ENCODE peak calls at places on chromosome 14, in four cellular contexts. K is transverse colon, R is heart right ventricle, I is esophagus muscularis mucosa. M is an unnamed sample.

GRCh38 chr14:43175896-43176295 is 1331.2 kb downstream of the FSCB start:
- DNase-seq in K (no peak), I (no peak), R (no peak), M (no peak)

GRCh38 chr14:104603623-104604401 is 760 bp downstream of the TMEM179 start:
- DNase-seq in I (no peak), K (no peak), R (no peak), M (no peak)

GRCh38 chr14:64536488-64537245 is 3.9 kb upstream of the HSPA2 start:
- DNase-seq in R (no peak), K (no peak), I (no peak), M (no peak)

GRCh38 chr14:75438486-75439080 is 10.8 kb downstream of the JDP2 start:
- DNase-seq in K (no peak), I (no peak), R (no peak), M (no peak)

GRCh38 chr14:98138666-98139065 is 1133.3 kb downstream of the BCL11B start:
- DNase-seq in R (no peak), K (peak; percentile 10), I (peak; percentile 24), M (no peak)

GRCh38 chr14:21202463-21203358 is 46.8 kb upstream of the OR5AU1 start:
- DNase-seq in I (no peak), K (no peak), R (no peak), M (no peak)

GRCh38 chr14:81169711-81170103 is 51.1 kb downstream of the GTF2A1 start:
- DNase-seq in I (no peak), K (peak; percentile 70), R (peak; percentile 71), M (peak; percentile 81)

GRCh38 chr14:96626121-96626768 is 124.1 kb downstream of the PAPOLA start:
- DNase-seq in I (no peak), K (peak; percentile 1), R (no peak), M (no peak)

GRCh38 chr14:75244121-75244520 is 34.5 kb upstream of the FOS start:
- DNase-seq in I (no peak), K (no peak), R (no peak), M (no peak)

GRCh38 chr14:80930836-80931389 is 10.6 kb downstream of the CEP128 start:
- DNase-seq in R (no peak), I (no peak), K (peak; percentile 33), M (no peak)

GRCh38 chr14:81127785-81128184 is 93.0 kb downstream of the GTF2A1 start:
- DNase-seq in K (no peak), I (no peak), R (no peak), M (no peak)

GRCh38 chr14:76710093-76711010 is 50.9 kb upstream of the VASH1 start:
- DNase-seq in K (no peak), R (no peak), I (no peak), M (no peak)

GRCh38 chr14:52067873-52068740 is 752 bp downstream of the NID2 start:
- DNase-seq in I (peak; percentile 92), K (peak; percentile 36), R (peak; percentile 58), M (no peak)

GRCh38 chr14:55580401-55581010 is 499 bp downstream of the KTN1 start:
- DNase-seq in I (no peak), R (peak; percentile 68), K (peak; percentile 47), M (no peak)

GRCh38 chr14:99518441-99519346 is 37.5 kb downstream of the CCNK start:
- DNase-seq in K (peak; percentile 86), I (no peak), R (peak; percentile 82), M (peak; percentile 72)

GRCh38 chr14:53209370-53209769 is 56.2 kb upstream of the DDHD1 start:
- DNase-seq in K (no peak), R (no peak), I (no peak), M (no peak)

GRCh38 chr14:22843123-22843925 is 6.9 kb downstream of the MMP14 start:
- DNase-seq in K (no peak), R (no peak), I (no peak), M (no peak)

DNA sequence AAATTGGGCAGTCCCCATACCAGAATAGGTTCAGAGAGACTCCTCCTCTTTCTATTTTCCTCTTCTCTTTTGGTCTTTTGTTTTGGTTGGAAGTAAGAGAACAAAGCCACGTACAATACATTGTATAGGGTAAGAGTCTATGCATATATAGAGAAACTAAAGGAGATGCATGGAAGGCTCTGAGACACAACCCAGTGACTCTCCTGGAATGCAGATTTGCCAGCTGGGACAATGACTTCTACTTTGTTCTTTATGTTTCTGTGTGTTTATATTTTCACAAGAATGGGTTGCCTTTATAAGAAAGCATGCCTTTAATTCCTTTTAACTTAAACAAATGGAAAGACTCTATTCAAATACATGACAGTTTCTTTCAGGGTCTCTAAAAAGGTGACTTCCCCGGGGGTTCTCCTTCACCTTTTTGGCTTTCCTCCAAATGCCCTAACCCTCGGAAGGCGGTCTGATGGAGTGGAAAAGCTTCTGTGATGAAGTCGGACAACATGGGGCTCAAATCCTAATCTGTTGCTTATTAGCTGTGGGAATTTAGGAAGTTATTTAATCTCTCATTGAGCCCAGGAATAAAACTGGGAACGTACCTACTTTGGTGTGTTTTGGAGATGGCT is 9.0 kb upstream of the SERPINA1 start:
- DNase-seq in R (no peak), I (no peak), K (no peak), M (no peak)
- H3K4me3 ChIP-seq in R (no peak overlapping the region), I (no peak overlapping the region), K (no peak overlapping the region), M (no peak overlapping the region)

GRCh38 chr14:90758028-90758889 is 58.0 kb downstream of the TTC7B start:
- DNase-seq in I (peak; percentile 96), R (peak; percentile 96), K (peak; percentile 94), M (peak; percentile 85)

GRCh38 chr14:90755661-90756304 is 60.4 kb downstream of the TTC7B start:
- DNase-seq in I (peak; percentile 29), K (no peak), R (no peak), M (peak; percentile 48)

GRCh38 chr14:90756755-90757345 is 59.4 kb downstream of the TTC7B start:
- DNase-seq in K (no peak), I (peak; percentile 80), R (no peak), M (peak; percentile 56)

GRCh38 chr14:90758959-90759358 is 57.3 kb downstream of the TTC7B start:
- DNase-seq in K (peak; percentile 42), R (peak; percentile 61), I (peak; percentile 89), M (peak; percentile 68)

GRCh38 chr14:90757452-90757851 is 58.8 kb downstream of the TTC7B start:
- DNase-seq in I (peak; percentile 37), R (no peak), K (no peak), M (peak; percentile 47)
- TF ChIP-seq CTCF in I (no peak), R (no peak), K (no peak), M (no peak)

GRCh38 chr14:103562135-103562384 is 397 bp downstream of the BAG5 start:
- DNase-seq in K (peak; percentile 35), I (no peak), R (peak; percentile 57), M (no peak)
- H3K4me3 ChIP-seq in K (peak overlapping the region; percentile 94), I (peak overlapping the region; percentile 81), R (peak overlapping the region; percentile 99), M (peak overlapping the region; percentile 99)

DNA sequence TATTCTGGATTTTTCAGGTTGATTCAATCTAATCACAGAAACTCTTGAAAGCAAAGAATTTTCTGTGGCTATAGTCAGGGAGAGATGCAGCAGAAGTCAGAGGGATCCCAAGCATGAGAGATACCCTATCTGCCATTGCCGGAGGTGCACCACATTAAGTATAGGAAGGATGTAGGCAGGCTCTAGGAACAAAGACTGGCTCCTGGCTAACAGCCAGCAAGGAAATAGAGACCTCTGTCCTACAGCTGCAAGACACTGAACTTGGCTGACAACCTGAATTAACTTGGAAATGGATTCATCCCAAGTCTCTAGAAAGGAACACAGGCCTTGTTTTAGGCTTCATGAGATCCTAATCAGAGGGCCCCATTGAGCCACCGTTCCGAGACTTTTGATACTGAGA is 364.9 kb upstream of the FLRT2 start:
- DNase-seq in K (no peak), I (no peak), R (no peak), M (no peak)
- TF ChIP-seq CTCF in K (no peak), I (no peak), R (no peak), M (no peak)

DNA sequence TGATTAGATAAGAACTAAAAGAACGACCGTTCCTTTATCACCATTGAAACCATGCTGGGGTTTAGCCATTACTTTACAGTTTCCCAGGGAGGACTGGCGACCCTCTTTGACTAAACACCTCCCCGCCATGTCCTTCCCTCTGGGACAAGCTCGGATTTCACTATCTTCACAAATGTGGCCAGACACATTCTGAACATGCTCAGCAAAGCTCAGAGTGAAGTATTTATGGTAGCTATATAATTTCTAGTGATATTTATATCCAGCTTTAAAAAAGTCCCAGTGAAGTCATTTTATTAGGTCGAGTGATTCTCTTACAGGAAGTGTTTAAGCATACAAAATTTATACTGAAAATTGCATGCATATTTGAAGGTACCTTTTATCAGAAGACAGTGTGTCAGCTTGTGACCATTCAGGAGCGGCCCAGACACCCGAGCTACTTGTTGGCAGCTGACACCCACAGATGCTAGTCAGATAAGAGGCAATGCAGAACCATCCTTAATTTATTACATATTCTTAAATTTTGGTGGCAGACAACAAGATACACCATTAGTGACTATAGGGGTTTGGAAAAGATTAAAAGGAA is 36.8 kb downstream of the NIN start:
- DNase-seq in I (peak; percentile 68), R (no peak), K (no peak), M (no peak)
- H3K4me3 ChIP-seq in I (no peak overlapping the region), R (no peak overlapping the region), K (no peak overlapping the region), M (no peak overlapping the region)

GRCh38 chr14:92492261-92492660 is 21.3 kb upstream of the RIN3 start:
- DNase-seq in K (no peak), R (no peak), I (no peak), M (peak; percentile 68)
- TF ChIP-seq CTCF in K (no peak), R (no peak), I (no peak), M (no peak)

GRCh38 chr14:94388027-94388895 is at the start of gene SERPINA1:
- DNase-seq in I (no peak), R (no peak), K (no peak), M (no peak)
- H3K4me3 ChIP-seq in I (no peak within 1 kb of the TSS), R (no peak within 1 kb of the TSS), K (no peak within 1 kb of the TSS), M (no peak within 1 kb of the TSS)

GRCh38 chr14:82362452-82362851 is 828.8 kb upstream of the SEL1L start:
- DNase-seq in K (no peak), I (no peak), R (no peak), M (no peak)
- TF ChIP-seq CTCF in K (no peak), I (no peak), R (no peak), M (no peak)